ENCODE peak calls at places on chromosomes 1 and 21, in eight cellular contexts. One of them, this sample, is unnamed.

GRCh38 chr1:67479146-67479891 is 49.1 kb upstream of the SERBP1 start:
- DNase-seq in A549: no peak
- DNase-seq in AG20443: peak
- DNase-seq in Calu3: peak
- DNase-seq in kidney glomerular epithelial cell: peak
- DNase-seq in T-helper 17 cell: no peak
- DNase-seq in sciatic nerve: no peak
- DNase-seq in brain pericyte: no peak
- DNase-seq in this sample: no peak

GRCh38 chr1:236141447-236142357 is 637 bp upstream of the GPR137B start:
- DNase-seq in A549: peak
- DNase-seq in AG20443: peak
- DNase-seq in Calu3: peak
- DNase-seq in kidney glomerular epithelial cell: peak
- DNase-seq in T-helper 17 cell: no peak
- DNase-seq in sciatic nerve: no peak
- DNase-seq in brain pericyte: no peak
- DNase-seq in this sample: no peak

GRCh38 chr1:121517586-121518230 is 332.9 kb downstream of the SRGAP2C start:
- DNase-seq in A549: no peak
- DNase-seq in AG20443: no peak
- DNase-seq in Calu3: no peak
- DNase-seq in kidney glomerular epithelial cell: no peak
- DNase-seq in T-helper 17 cell: no peak
- DNase-seq in sciatic nerve: no peak
- DNase-seq in brain pericyte: no peak
- DNase-seq in this sample: no peak

GRCh38 chr1:206725053-206725963 is 40.6 kb downstream of the MAPKAPK2 start:
- DNase-seq in A549: peak
- DNase-seq in AG20443: peak
- DNase-seq in Calu3: peak
- DNase-seq in kidney glomerular epithelial cell: peak
- DNase-seq in T-helper 17 cell: peak
- DNase-seq in sciatic nerve: peak
- DNase-seq in brain pericyte: no peak
- DNase-seq in this sample: no peak

GRCh38 chr1:180254854-180255253 is 24.8 kb downstream of the LHX4 start:
- DNase-seq in A549: no peak
- DNase-seq in AG20443: no peak
- DNase-seq in Calu3: no peak
- DNase-seq in kidney glomerular epithelial cell: no peak
- DNase-seq in T-helper 17 cell: no peak
- DNase-seq in sciatic nerve: no peak
- DNase-seq in brain pericyte: no peak
- DNase-seq in this sample: no peak

GRCh38 chr21:21019681-21020080 is 21.5 kb downstream of the NCAM2 start:
- DNase-seq in A549: no peak
- DNase-seq in AG20443: no peak
- DNase-seq in Calu3: no peak
- DNase-seq in kidney glomerular epithelial cell: no peak
- DNase-seq in T-helper 17 cell: no peak
- DNase-seq in sciatic nerve: no peak
- DNase-seq in brain pericyte: no peak
- DNase-seq in this sample: no peak

GRCh38 chr1:240801445-240801844 is 189.5 kb upstream of the GREM2 start:
- DNase-seq in A549: no peak
- DNase-seq in AG20443: no peak
- DNase-seq in Calu3: no peak
- DNase-seq in kidney glomerular epithelial cell: no peak
- DNase-seq in T-helper 17 cell: no peak
- DNase-seq in sciatic nerve: no peak
- DNase-seq in brain pericyte: no peak
- DNase-seq in this sample: no peak

GRCh38 chr1:27538793-27539192 is 48.8 kb upstream of the WASF2 start:
- DNase-seq in A549: peak
- DNase-seq in AG20443: peak
- DNase-seq in Calu3: no peak
- DNase-seq in kidney glomerular epithelial cell: peak
- DNase-seq in T-helper 17 cell: no peak
- DNase-seq in sciatic nerve: no peak
- DNase-seq in brain pericyte: no peak
- DNase-seq in this sample: no peak

GRCh38 chr1:119326251-119326650 is 42.3 kb upstream of the HAO2 start:
- DNase-seq in A549: no peak
- DNase-seq in AG20443: no peak
- DNase-seq in Calu3: no peak
- DNase-seq in kidney glomerular epithelial cell: no peak
- DNase-seq in T-helper 17 cell: no peak
- DNase-seq in sciatic nerve: no peak
- DNase-seq in brain pericyte: no peak
- DNase-seq in this sample: no peak

GRCh38 chr1:36520056-36520455 is 37.3 kb upstream of the CSF3R start:
- DNase-seq in A549: no peak
- DNase-seq in AG20443: no peak
- DNase-seq in Calu3: no peak
- DNase-seq in kidney glomerular epithelial cell: no peak
- DNase-seq in T-helper 17 cell: no peak
- DNase-seq in sciatic nerve: no peak
- DNase-seq in brain pericyte: no peak
- DNase-seq in this sample: no peak

GRCh38 chr1:11061652-11062365 is 2.0 kb upstream of the SRM start:
- DNase-seq in A549: no peak
- DNase-seq in AG20443: no peak
- DNase-seq in Calu3: no peak
- DNase-seq in kidney glomerular epithelial cell: no peak
- DNase-seq in T-helper 17 cell: no peak
- DNase-seq in sciatic nerve: no peak
- DNase-seq in brain pericyte: no peak
- DNase-seq in this sample: no peak

GRCh38 chr1:51282605-51283004 is 46.5 kb downstream of the RNF11 start:
- DNase-seq in A549: no peak
- DNase-seq in AG20443: no peak
- DNase-seq in Calu3: no peak
- DNase-seq in kidney glomerular epithelial cell: no peak
- DNase-seq in T-helper 17 cell: no peak
- DNase-seq in sciatic nerve: no peak
- DNase-seq in brain pericyte: no peak
- DNase-seq in this sample: no peak

GRCh38 chr21:44789880-44790279 is 11.7 kb downstream of the UBE2G2 start:
- DNase-seq in A549: no peak
- DNase-seq in AG20443: no peak
- DNase-seq in Calu3: no peak
- DNase-seq in kidney glomerular epithelial cell: no peak
- DNase-seq in T-helper 17 cell: no peak
- DNase-seq in sciatic nerve: no peak
- DNase-seq in brain pericyte: no peak
- DNase-seq in this sample: no peak

GRCh38 chr1:21220815-21221214 is 44.1 kb upstream of the EIF4G3 start:
- DNase-seq in A549: no peak
- DNase-seq in AG20443: peak
- DNase-seq in Calu3: no peak
- DNase-seq in kidney glomerular epithelial cell: no peak
- DNase-seq in T-helper 17 cell: no peak
- DNase-seq in sciatic nerve: no peak
- DNase-seq in brain pericyte: no peak
- DNase-seq in this sample: no peak

GRCh38 chr1:65066379-65066765 is 81.6 kb upstream of the AK4 start:
- DNase-seq in A549: peak
- DNase-seq in AG20443: no peak
- DNase-seq in Calu3: no peak
- DNase-seq in kidney glomerular epithelial cell: no peak
- DNase-seq in T-helper 17 cell: no peak
- DNase-seq in sciatic nerve: no peak
- DNase-seq in brain pericyte: no peak
- DNase-seq in this sample: no peak

GRCh38 chr1:26191739-26192138 is 1.3 kb downstream of the CATSPER4 start:
- DNase-seq in A549: no peak
- DNase-seq in AG20443: no peak
- DNase-seq in Calu3: no peak
- DNase-seq in kidney glomerular epithelial cell: no peak
- DNase-seq in T-helper 17 cell: no peak
- DNase-seq in sciatic nerve: no peak
- DNase-seq in brain pericyte: no peak
- DNase-seq in this sample: no peak

GRCh38 chr1:32241011-32241763 is 5.8 kb upstream of the FAM167B start:
- DNase-seq in A549: peak
- DNase-seq in AG20443: peak
- DNase-seq in Calu3: peak
- DNase-seq in kidney glomerular epithelial cell: no peak
- DNase-seq in T-helper 17 cell: peak
- DNase-seq in sciatic nerve: peak
- DNase-seq in brain pericyte: no peak
- DNase-seq in this sample: peak

GRCh38 chr1:157198619-157199420 is 60.6 kb upstream of the ETV3 start:
- DNase-seq in A549: no peak
- DNase-seq in AG20443: no peak
- DNase-seq in Calu3: peak
- DNase-seq in kidney glomerular epithelial cell: no peak
- DNase-seq in T-helper 17 cell: no peak
- DNase-seq in sciatic nerve: no peak
- DNase-seq in brain pericyte: no peak
- DNase-seq in this sample: peak

GRCh38 chr1:158943059-158943458 is 11.7 kb downstream of the PYHIN1 start:
- DNase-seq in A549: no peak
- DNase-seq in AG20443: no peak
- DNase-seq in Calu3: no peak
- DNase-seq in kidney glomerular epithelial cell: no peak
- DNase-seq in T-helper 17 cell: no peak
- DNase-seq in sciatic nerve: no peak
- DNase-seq in brain pericyte: no peak
- DNase-seq in this sample: no peak

GRCh38 chr1:198018529-198018928 is 101.4 kb downstream of the LHX9 start:
- DNase-seq in A549: peak
- DNase-seq in AG20443: peak
- DNase-seq in Calu3: peak
- DNase-seq in kidney glomerular epithelial cell: peak
- DNase-seq in T-helper 17 cell: no peak
- DNase-seq in sciatic nerve: no peak
- DNase-seq in brain pericyte: no peak
- DNase-seq in this sample: no peak

GRCh38 chr1:181308098-181308497 is 175.2 kb upstream of the CACNA1E start:
- DNase-seq in A549: no peak
- DNase-seq in AG20443: no peak
- DNase-seq in Calu3: no peak
- DNase-seq in kidney glomerular epithelial cell: no peak
- DNase-seq in T-helper 17 cell: no peak
- DNase-seq in sciatic nerve: no peak
- DNase-seq in brain pericyte: no peak
- DNase-seq in this sample: no peak

GRCh38 chr1:16888806-16889178 is 7.0 kb upstream of the RNU1-2 start:
- DNase-seq in A549: peak
- DNase-seq in AG20443: peak
- DNase-seq in Calu3: no peak
- DNase-seq in kidney glomerular epithelial cell: no peak
- DNase-seq in T-helper 17 cell: no peak
- DNase-seq in sciatic nerve: peak
- DNase-seq in brain pericyte: no peak
- DNase-seq in this sample: no peak

GRCh38 chr1:110541996-110542395 is 23.0 kb upstream of the KCNA10 start:
- DNase-seq in A549: no peak
- DNase-seq in AG20443: no peak
- DNase-seq in Calu3: no peak
- DNase-seq in kidney glomerular epithelial cell: no peak
- DNase-seq in T-helper 17 cell: no peak
- DNase-seq in sciatic nerve: no peak
- DNase-seq in brain pericyte: no peak
- DNase-seq in this sample: no peak

GRCh38 chr1:162629651-162630050 is 2.6 kb upstream of the DDR2 start:
- DNase-seq in A549: no peak
- DNase-seq in AG20443: peak
- DNase-seq in Calu3: no peak
- DNase-seq in kidney glomerular epithelial cell: no peak
- DNase-seq in T-helper 17 cell: no peak
- DNase-seq in sciatic nerve: no peak
- DNase-seq in brain pericyte: no peak
- DNase-seq in this sample: no peak

This sample was measured in lower lobe of right lung.